ENCODE peak calls at places on chromosomes 6 and 20, in seven cellular contexts. One of them, this sample, is unnamed.

GRCh38 chr6:38337819-38338465 is 301.8 kb downstream of the BTBD9 start:
- DNase-seq in COR-L47: no peak
- DNase-seq in NCI-H446: no peak
- DNase-seq in MM.1S: no peak
- DNase-seq in activated T-cell treated with anti-CD3 and anti-CD28 coated beads for 1 hour: no peak
- DNase-seq in BJ: peak
- DNase-seq in HEK293T: no peak
- DNase-seq in this sample: peak

GRCh38 chr6:147141690-147142308 is 62.4 kb upstream of the STXBP5 start:
- DNase-seq in BJ: no peak
- DNase-seq in COR-L47: no peak
- DNase-seq in activated T-cell treated with anti-CD3 and anti-CD28 coated beads for 1 hour: no peak
- DNase-seq in HEK293T: no peak
- DNase-seq in MM.1S: no peak
- DNase-seq in NCI-H446: no peak
- DNase-seq in this sample: no peak

GRCh38 chr6:135936606-135937005 is 85.1 kb downstream of the PDE7B start:
- DNase-seq in NCI-H446: peak
- DNase-seq in MM.1S: no peak
- DNase-seq in COR-L47: no peak
- DNase-seq in activated T-cell treated with anti-CD3 and anti-CD28 coated beads for 1 hour: no peak
- DNase-seq in HEK293T: no peak
- DNase-seq in BJ: peak
- DNase-seq in this sample: peak

GRCh38 chr6:32086661-32087573 is 22.2 kb downstream of the TNXB start:
- DNase-seq in NCI-H446: no peak
- DNase-seq in MM.1S: no peak
- DNase-seq in BJ: peak
- DNase-seq in activated T-cell treated with anti-CD3 and anti-CD28 coated beads for 1 hour: no peak
- DNase-seq in HEK293T: no peak
- DNase-seq in COR-L47: no peak
- DNase-seq in this sample: no peak

GRCh38 chr6:44538841-44539240 is 151.3 kb downstream of the CDC5L start:
- DNase-seq in activated T-cell treated with anti-CD3 and anti-CD28 coated beads for 1 hour: no peak
- DNase-seq in COR-L47: no peak
- DNase-seq in BJ: no peak
- DNase-seq in MM.1S: no peak
- DNase-seq in NCI-H446: no peak
- DNase-seq in HEK293T: no peak
- DNase-seq in this sample: peak

GRCh38 chr6:36197739-36198221 is 1.2 kb downstream of the BRPF3 start:
- DNase-seq in BJ: no peak
- DNase-seq in activated T-cell treated with anti-CD3 and anti-CD28 coated beads for 1 hour: no peak
- DNase-seq in MM.1S: no peak
- DNase-seq in HEK293T: no peak
- DNase-seq in COR-L47: peak
- DNase-seq in NCI-H446: peak
- DNase-seq in this sample: no peak

GRCh38 chr6:47093169-47093568 is 51.0 kb upstream of the ADGRF1 start:
- DNase-seq in HEK293T: no peak
- DNase-seq in BJ: no peak
- DNase-seq in activated T-cell treated with anti-CD3 and anti-CD28 coated beads for 1 hour: no peak
- DNase-seq in MM.1S: no peak
- DNase-seq in NCI-H446: no peak
- DNase-seq in COR-L47: no peak
- DNase-seq in this sample: no peak

GRCh38 chr20:10337291-10337690 is 96.7 kb downstream of the MKKS start:
- DNase-seq in HEK293T: no peak
- DNase-seq in BJ: no peak
- DNase-seq in activated T-cell treated with anti-CD3 and anti-CD28 coated beads for 1 hour: no peak
- DNase-seq in MM.1S: no peak
- DNase-seq in NCI-H446: peak
- DNase-seq in COR-L47: no peak
- DNase-seq in this sample: no peak

GRCh38 chr6:12995419-12995818 is 278.9 kb downstream of the PHACTR1 start:
- DNase-seq in NCI-H446: no peak
- DNase-seq in HEK293T: no peak
- DNase-seq in MM.1S: no peak
- DNase-seq in activated T-cell treated with anti-CD3 and anti-CD28 coated beads for 1 hour: no peak
- DNase-seq in COR-L47: no peak
- DNase-seq in BJ: no peak
- DNase-seq in this sample: no peak

GRCh38 chr6:101296184-101296583 is 97.3 kb upstream of the GRIK2 start:
- DNase-seq in activated T-cell treated with anti-CD3 and anti-CD28 coated beads for 1 hour: no peak
- DNase-seq in BJ: peak
- DNase-seq in NCI-H446: peak
- DNase-seq in HEK293T: no peak
- DNase-seq in MM.1S: no peak
- DNase-seq in COR-L47: no peak
- DNase-seq in this sample: peak

GRCh38 chr20:58481541-58482021 is 33.6 kb downstream of the APCDD1L start:
- DNase-seq in NCI-H446: no peak
- DNase-seq in COR-L47: no peak
- DNase-seq in activated T-cell treated with anti-CD3 and anti-CD28 coated beads for 1 hour: peak
- DNase-seq in HEK293T: peak
- DNase-seq in MM.1S: no peak
- DNase-seq in BJ: no peak
- DNase-seq in this sample: no peak

GRCh38 chr6:56961151-56961550 is 6.2 kb downstream of the BEND6 start:
- DNase-seq in NCI-H446: no peak
- DNase-seq in MM.1S: no peak
- DNase-seq in activated T-cell treated with anti-CD3 and anti-CD28 coated beads for 1 hour: no peak
- DNase-seq in HEK293T: no peak
- DNase-seq in COR-L47: no peak
- DNase-seq in BJ: no peak
- DNase-seq in this sample: no peak

GRCh38 chr6:15431762-15432495 is 186.1 kb downstream of the JARID2 start:
- DNase-seq in activated T-cell treated with anti-CD3 and anti-CD28 coated beads for 1 hour: no peak
- DNase-seq in HEK293T: no peak
- DNase-seq in MM.1S: no peak
- DNase-seq in BJ: no peak
- DNase-seq in NCI-H446: no peak
- DNase-seq in COR-L47: no peak
- DNase-seq in this sample: no peak

GRCh38 chr6:16752206-16752867 is 8.9 kb downstream of the ATXN1 start:
- DNase-seq in BJ: peak
- DNase-seq in NCI-H446: no peak
- DNase-seq in HEK293T: no peak
- DNase-seq in COR-L47: no peak
- DNase-seq in MM.1S: no peak
- DNase-seq in activated T-cell treated with anti-CD3 and anti-CD28 coated beads for 1 hour: no peak
- DNase-seq in this sample: peak

GRCh38 chr20:48329676-48330644 is 497.8 kb downstream of the PREX1 start:
- DNase-seq in COR-L47: no peak
- DNase-seq in MM.1S: no peak
- DNase-seq in activated T-cell treated with anti-CD3 and anti-CD28 coated beads for 1 hour: no peak
- DNase-seq in NCI-H446: no peak
- DNase-seq in HEK293T: peak
- DNase-seq in BJ: no peak
- DNase-seq in this sample: no peak

GRCh38 chr20:51249215-51249614 is 226.3 kb upstream of the KCNG1 start:
- DNase-seq in BJ: no peak
- DNase-seq in MM.1S: no peak
- DNase-seq in HEK293T: no peak
- DNase-seq in activated T-cell treated with anti-CD3 and anti-CD28 coated beads for 1 hour: no peak
- DNase-seq in NCI-H446: no peak
- DNase-seq in COR-L47: no peak
- DNase-seq in this sample: no peak

GRCh38 chr6:160010067-160010466 is 41.2 kb downstream of the IGF2R start:
- DNase-seq in HEK293T: no peak
- DNase-seq in COR-L47: no peak
- DNase-seq in activated T-cell treated with anti-CD3 and anti-CD28 coated beads for 1 hour: no peak
- DNase-seq in MM.1S: no peak
- DNase-seq in BJ: peak
- DNase-seq in NCI-H446: no peak
- DNase-seq in this sample: peak